ENCODE peak calls at places on chromosome 2, in five cellular contexts. One of them, this sample, is unnamed.

GRCh38 chr2:17590342-17590911 is 49.9 kb downstream of the VSNL1 start:
- ATAC-seq in CD8-positive, alpha-beta T cell: no peak
- ATAC-seq in activated CD8-positive, alpha-beta T cell treated with anti-CD3 and anti-CD28 coated beads, Interleukin-2, amount 10 ng/mL, durations not matched to agents 7 days and 5 days: no peak
- ATAC-seq in Panc1: no peak
- ATAC-seq in CD4-positive, alpha-beta T cell: no peak
- ATAC-seq in this sample: no peak

GRCh38 chr2:47906261-47907096 is at the start of gene FBXO11:
- ATAC-seq in CD8-positive, alpha-beta T cell: peak
- ATAC-seq in activated CD8-positive, alpha-beta T cell treated with anti-CD3 and anti-CD28 coated beads, Interleukin-2, amount 10 ng/mL, durations not matched to agents 7 days and 5 days: peak
- ATAC-seq in Panc1: peak
- ATAC-seq in CD4-positive, alpha-beta T cell: peak
- ATAC-seq in this sample: peak

GRCh38 chr2:206987810-206988209 is 48.5 kb downstream of the CPO start:
- ATAC-seq in CD8-positive, alpha-beta T cell: no peak
- ATAC-seq in activated CD8-positive, alpha-beta T cell treated with anti-CD3 and anti-CD28 coated beads, Interleukin-2, amount 10 ng/mL, durations not matched to agents 7 days and 5 days: no peak
- ATAC-seq in Panc1: no peak
- ATAC-seq in CD4-positive, alpha-beta T cell: no peak
- ATAC-seq in this sample: no peak

GRCh38 chr2:57575703-57576268 is 470.8 kb upstream of the VRK2 start:
- ATAC-seq in CD8-positive, alpha-beta T cell: no peak
- ATAC-seq in activated CD8-positive, alpha-beta T cell treated with anti-CD3 and anti-CD28 coated beads, Interleukin-2, amount 10 ng/mL, durations not matched to agents 7 days and 5 days: no peak
- ATAC-seq in Panc1: no peak
- ATAC-seq in CD4-positive, alpha-beta T cell: no peak
- ATAC-seq in this sample: no peak

GRCh38 chr2:86706220-86706619 is 13.9 kb upstream of the RMND5A start:
- ATAC-seq in CD8-positive, alpha-beta T cell: no peak
- ATAC-seq in activated CD8-positive, alpha-beta T cell treated with anti-CD3 and anti-CD28 coated beads, Interleukin-2, amount 10 ng/mL, durations not matched to agents 7 days and 5 days: no peak
- ATAC-seq in Panc1: no peak
- ATAC-seq in CD4-positive, alpha-beta T cell: no peak
- ATAC-seq in this sample: no peak

GRCh38 chr2:205220559-205220958 is 461.7 kb upstream of the NRP2 start:
- ATAC-seq in CD8-positive, alpha-beta T cell: no peak
- ATAC-seq in activated CD8-positive, alpha-beta T cell treated with anti-CD3 and anti-CD28 coated beads, Interleukin-2, amount 10 ng/mL, durations not matched to agents 7 days and 5 days: no peak
- ATAC-seq in Panc1: no peak
- ATAC-seq in CD4-positive, alpha-beta T cell: no peak
- ATAC-seq in this sample: no peak

GRCh38 chr2:214126135-214126534 is 284.7 kb upstream of the VWC2L start:
- ATAC-seq in CD8-positive, alpha-beta T cell: no peak
- ATAC-seq in activated CD8-positive, alpha-beta T cell treated with anti-CD3 and anti-CD28 coated beads, Interleukin-2, amount 10 ng/mL, durations not matched to agents 7 days and 5 days: no peak
- ATAC-seq in Panc1: peak
- ATAC-seq in CD4-positive, alpha-beta T cell: no peak
- ATAC-seq in this sample: peak

GRCh38 chr2:128291161-128291843 is 27.4 kb downstream of the HS6ST1 start:
- ATAC-seq in CD8-positive, alpha-beta T cell: no peak
- ATAC-seq in activated CD8-positive, alpha-beta T cell treated with anti-CD3 and anti-CD28 coated beads, Interleukin-2, amount 10 ng/mL, durations not matched to agents 7 days and 5 days: no peak
- ATAC-seq in Panc1: no peak
- ATAC-seq in CD4-positive, alpha-beta T cell: no peak
- ATAC-seq in this sample: no peak

GRCh38 chr2:88177556-88177955 is 7.4 kb downstream of the THNSL2 start:
- ATAC-seq in CD8-positive, alpha-beta T cell: no peak
- ATAC-seq in activated CD8-positive, alpha-beta T cell treated with anti-CD3 and anti-CD28 coated beads, Interleukin-2, amount 10 ng/mL, durations not matched to agents 7 days and 5 days: no peak
- ATAC-seq in Panc1: no peak
- ATAC-seq in CD4-positive, alpha-beta T cell: no peak
- ATAC-seq in this sample: no peak

GRCh38 chr2:117958186-117958585 is 55.7 kb downstream of the CCDC93 start:
- ATAC-seq in CD8-positive, alpha-beta T cell: no peak
- ATAC-seq in activated CD8-positive, alpha-beta T cell treated with anti-CD3 and anti-CD28 coated beads, Interleukin-2, amount 10 ng/mL, durations not matched to agents 7 days and 5 days: no peak
- ATAC-seq in Panc1: peak
- ATAC-seq in CD4-positive, alpha-beta T cell: no peak
- ATAC-seq in this sample: no peak

GRCh38 chr2:151508519-151508918 is 98.8 kb downstream of the RIF1 start:
- ATAC-seq in CD8-positive, alpha-beta T cell: no peak
- ATAC-seq in activated CD8-positive, alpha-beta T cell treated with anti-CD3 and anti-CD28 coated beads, Interleukin-2, amount 10 ng/mL, durations not matched to agents 7 days and 5 days: peak
- ATAC-seq in Panc1: peak
- ATAC-seq in CD4-positive, alpha-beta T cell: no peak
- ATAC-seq in this sample: no peak

GRCh38 chr2:28155627-28156026 is 237.0 kb upstream of the FOSL2 start:
- ATAC-seq in CD8-positive, alpha-beta T cell: no peak
- ATAC-seq in activated CD8-positive, alpha-beta T cell treated with anti-CD3 and anti-CD28 coated beads, Interleukin-2, amount 10 ng/mL, durations not matched to agents 7 days and 5 days: no peak
- ATAC-seq in Panc1: no peak
- ATAC-seq in CD4-positive, alpha-beta T cell: no peak
- ATAC-seq in this sample: no peak

GRCh38 chr2:224802407-224802806 is 86.2 kb upstream of the CCDC195 start:
- ATAC-seq in CD8-positive, alpha-beta T cell: no peak
- ATAC-seq in activated CD8-positive, alpha-beta T cell treated with anti-CD3 and anti-CD28 coated beads, Interleukin-2, amount 10 ng/mL, durations not matched to agents 7 days and 5 days: no peak
- ATAC-seq in Panc1: no peak
- ATAC-seq in CD4-positive, alpha-beta T cell: no peak
- ATAC-seq in this sample: no peak

GRCh38 chr2:133135035-133135654 is 433.1 kb downstream of the NCKAP5 start:
- ATAC-seq in CD8-positive, alpha-beta T cell: no peak
- ATAC-seq in activated CD8-positive, alpha-beta T cell treated with anti-CD3 and anti-CD28 coated beads, Interleukin-2, amount 10 ng/mL, durations not matched to agents 7 days and 5 days: no peak
- ATAC-seq in Panc1: no peak
- ATAC-seq in CD4-positive, alpha-beta T cell: no peak
- ATAC-seq in this sample: no peak

GRCh38 chr2:1283020-1283801 is 130.1 kb upstream of the TPO start:
- ATAC-seq in CD8-positive, alpha-beta T cell: no peak
- ATAC-seq in activated CD8-positive, alpha-beta T cell treated with anti-CD3 and anti-CD28 coated beads, Interleukin-2, amount 10 ng/mL, durations not matched to agents 7 days and 5 days: no peak
- ATAC-seq in Panc1: peak
- ATAC-seq in CD4-positive, alpha-beta T cell: no peak
- ATAC-seq in this sample: no peak

GRCh38 chr2:88195247-88195646 is 25.1 kb downstream of the THNSL2 start:
- ATAC-seq in CD8-positive, alpha-beta T cell: no peak
- ATAC-seq in activated CD8-positive, alpha-beta T cell treated with anti-CD3 and anti-CD28 coated beads, Interleukin-2, amount 10 ng/mL, durations not matched to agents 7 days and 5 days: no peak
- ATAC-seq in Panc1: no peak
- ATAC-seq in CD4-positive, alpha-beta T cell: no peak
- ATAC-seq in this sample: no peak

GRCh38 chr2:174844295-174844708 is 80.0 kb upstream of the CHRNA1 start:
- ATAC-seq in CD8-positive, alpha-beta T cell: peak
- ATAC-seq in activated CD8-positive, alpha-beta T cell treated with anti-CD3 and anti-CD28 coated beads, Interleukin-2, amount 10 ng/mL, durations not matched to agents 7 days and 5 days: no peak
- ATAC-seq in Panc1: no peak
- ATAC-seq in CD4-positive, alpha-beta T cell: peak
- ATAC-seq in this sample: no peak

GRCh38 chr2:69053416-69053965 is 40.5 kb downstream of the ANTXR1 start:
- ATAC-seq in CD8-positive, alpha-beta T cell: no peak
- ATAC-seq in activated CD8-positive, alpha-beta T cell treated with anti-CD3 and anti-CD28 coated beads, Interleukin-2, amount 10 ng/mL, durations not matched to agents 7 days and 5 days: no peak
- ATAC-seq in Panc1: no peak
- ATAC-seq in CD4-positive, alpha-beta T cell: no peak
- ATAC-seq in this sample: no peak

GRCh38 chr2:180907731-180908130 is 72.7 kb upstream of the UBE2E3 start:
- ATAC-seq in CD8-positive, alpha-beta T cell: no peak
- ATAC-seq in activated CD8-positive, alpha-beta T cell treated with anti-CD3 and anti-CD28 coated beads, Interleukin-2, amount 10 ng/mL, durations not matched to agents 7 days and 5 days: no peak
- ATAC-seq in Panc1: no peak
- ATAC-seq in CD4-positive, alpha-beta T cell: no peak
- ATAC-seq in this sample: peak

GRCh38 chr2:20916604-20917286 is 93.8 kb upstream of the LDAH start:
- ATAC-seq in CD8-positive, alpha-beta T cell: no peak
- ATAC-seq in activated CD8-positive, alpha-beta T cell treated with anti-CD3 and anti-CD28 coated beads, Interleukin-2, amount 10 ng/mL, durations not matched to agents 7 days and 5 days: no peak
- ATAC-seq in Panc1: peak
- ATAC-seq in CD4-positive, alpha-beta T cell: no peak
- ATAC-seq in this sample: peak

GRCh38 chr2:128301501-128301966 is 17.1 kb downstream of the HS6ST1 start:
- ATAC-seq in CD8-positive, alpha-beta T cell: no peak
- ATAC-seq in activated CD8-positive, alpha-beta T cell treated with anti-CD3 and anti-CD28 coated beads, Interleukin-2, amount 10 ng/mL, durations not matched to agents 7 days and 5 days: no peak
- ATAC-seq in Panc1: peak
- ATAC-seq in CD4-positive, alpha-beta T cell: no peak
- ATAC-seq in this sample: peak

GRCh38 chr2:134289225-134289624 is 35.4 kb downstream of the MGAT5 start:
- ATAC-seq in CD8-positive, alpha-beta T cell: peak
- ATAC-seq in activated CD8-positive, alpha-beta T cell treated with anti-CD3 and anti-CD28 coated beads, Interleukin-2, amount 10 ng/mL, durations not matched to agents 7 days and 5 days: peak
- ATAC-seq in Panc1: no peak
- ATAC-seq in CD4-positive, alpha-beta T cell: peak
- ATAC-seq in this sample: no peak

GRCh38 chr2:8669157-8669852 is 12.6 kb upstream of the ID2 start:
- ATAC-seq in CD8-positive, alpha-beta T cell: no peak
- ATAC-seq in activated CD8-positive, alpha-beta T cell treated with anti-CD3 and anti-CD28 coated beads, Interleukin-2, amount 10 ng/mL, durations not matched to agents 7 days and 5 days: no peak
- ATAC-seq in Panc1: no peak
- ATAC-seq in CD4-positive, alpha-beta T cell: no peak
- ATAC-seq in this sample: no peak

GRCh38 chr2:176508374-176508773 is 239.1 kb downstream of the MTX2 start:
- ATAC-seq in CD8-positive, alpha-beta T cell: no peak
- ATAC-seq in activated CD8-positive, alpha-beta T cell treated with anti-CD3 and anti-CD28 coated beads, Interleukin-2, amount 10 ng/mL, durations not matched to agents 7 days and 5 days: no peak
- ATAC-seq in Panc1: no peak
- ATAC-seq in CD4-positive, alpha-beta T cell: no peak
- ATAC-seq in this sample: no peak

GRCh38 chr2:191892391-191892790 is 45.5 kb upstream of the CAVIN2 start:
- ATAC-seq in CD8-positive, alpha-beta T cell: no peak
- ATAC-seq in activated CD8-positive, alpha-beta T cell treated with anti-CD3 and anti-CD28 coated beads, Interleukin-2, amount 10 ng/mL, durations not matched to agents 7 days and 5 days: no peak
- ATAC-seq in Panc1: no peak
- ATAC-seq in CD4-positive, alpha-beta T cell: no peak
- ATAC-seq in this sample: no peak

GRCh38 chr2:46273225-46273863 is 23.9 kb upstream of the EPAS1 start:
- ATAC-seq in CD8-positive, alpha-beta T cell: no peak
- ATAC-seq in activated CD8-positive, alpha-beta T cell treated with anti-CD3 and anti-CD28 coated beads, Interleukin-2, amount 10 ng/mL, durations not matched to agents 7 days and 5 days: no peak
- ATAC-seq in Panc1: no peak
- ATAC-seq in CD4-positive, alpha-beta T cell: no peak
- ATAC-seq in this sample: no peak

GRCh38 chr2:95382686-95383634 is 19.5 kb upstream of the FAHD2A start:
- ATAC-seq in CD8-positive, alpha-beta T cell: no peak
- ATAC-seq in activated CD8-positive, alpha-beta T cell treated with anti-CD3 and anti-CD28 coated beads, Interleukin-2, amount 10 ng/mL, durations not matched to agents 7 days and 5 days: no peak
- ATAC-seq in Panc1: no peak
- ATAC-seq in CD4-positive, alpha-beta T cell: no peak
- ATAC-seq in this sample: no peak

GRCh38 chr2:53520630-53520940 is 247.0 kb upstream of the CHAC2 start:
- ATAC-seq in CD8-positive, alpha-beta T cell: no peak
- ATAC-seq in activated CD8-positive, alpha-beta T cell treated with anti-CD3 and anti-CD28 coated beads, Interleukin-2, amount 10 ng/mL, durations not matched to agents 7 days and 5 days: no peak
- ATAC-seq in Panc1: no peak
- ATAC-seq in CD4-positive, alpha-beta T cell: no peak
- ATAC-seq in this sample: no peak

GRCh38 chr2:241354668-241355658 is 1.1 kb upstream of the FARP2 start:
- ATAC-seq in CD8-positive, alpha-beta T cell: peak
- ATAC-seq in activated CD8-positive, alpha-beta T cell treated with anti-CD3 and anti-CD28 coated beads, Interleukin-2, amount 10 ng/mL, durations not matched to agents 7 days and 5 days: peak
- ATAC-seq in Panc1: peak
- ATAC-seq in CD4-positive, alpha-beta T cell: peak
- ATAC-seq in this sample: peak

GRCh38 chr2:41414486-41415230 is 633.2 kb upstream of the PKDCC start:
- ATAC-seq in CD8-positive, alpha-beta T cell: no peak
- ATAC-seq in activated CD8-positive, alpha-beta T cell treated with anti-CD3 and anti-CD28 coated beads, Interleukin-2, amount 10 ng/mL, durations not matched to agents 7 days and 5 days: no peak
- ATAC-seq in Panc1: peak
- ATAC-seq in CD4-positive, alpha-beta T cell: no peak
- ATAC-seq in this sample: peak